ENCODE peak calls at places on chromosomes 16 and 17, in nine cellular contexts. T is dorsolateral prefrontal cortex; C is lung; S is choroid plexus epithelial cell; N is T-helper 17 cell; X is CD8-positive, alpha-beta memory T cell; H is testis; E is mucosa of gallbladder; Z is NCI-H1105. G is an unnamed sample.

GRCh38 chr16:27461483-27462171 is 59.7 kb downstream of the IL21R start:
- DNase-seq in Z (no peak), S (peak; percentile 58), H (no peak), N (no peak), T (no peak), E (no peak), X (no peak), C (no peak), G (no peak)

GRCh38 chr16:67800252-67801046 is 5.9 kb downstream of the RANBP10 start:
- DNase-seq in H (no peak), Z (no peak), C (no peak), X (no peak), N (no peak), T (no peak), E (no peak), S (no peak), G (no peak)

GRCh38 chr17:3695129-3695722 is 729 bp downstream of the P2RX5 start:
- DNase-seq in T (no peak), E (no peak), X (no peak), Z (no peak), H (no peak), C (no peak), S (no peak), N (no peak), G (no peak)

GRCh38 chr17:41618341-41619161 is 5.8 kb downstream of the KRT17 start:
- DNase-seq in N (no peak), H (no peak), C (no peak), E (no peak), Z (no peak), X (no peak), S (no peak), T (no peak), G (no peak)

GRCh38 chr16:10370096-10370726 is 15.7 kb upstream of the ATF7IP2 start:
- DNase-seq in X (no peak), Z (no peak), N (no peak), T (no peak), E (no peak), S (no peak), C (no peak), H (no peak), G (no peak)

GRCh38 chr16:88456356-88457292 is 3.5 kb downstream of the ZFPM1 start:
- DNase-seq in E (no peak), C (no peak), Z (no peak), H (no peak), S (no peak), X (no peak), N (no peak), T (no peak), G (no peak)

GRCh38 chr17:71145486-71145885 is 975.3 kb upstream of the SOX9 start:
- DNase-seq in Z (no peak), T (no peak), S (no peak), E (no peak), C (no peak), N (no peak), X (no peak), H (no peak), G (no peak)

GRCh38 chr16:17229766-17230165 is 241.0 kb downstream of the XYLT1 start:
- DNase-seq in S (no peak), T (no peak), N (no peak), X (no peak), H (no peak), Z (no peak), C (no peak), E (no peak), G (no peak)

GRCh38 chr16:4272114-4272954 is 489 bp downstream of the TFAP4 start:
- DNase-seq in T (peak; percentile 63), H (peak; percentile 59), X (peak; percentile 61), N (peak; percentile 32), Z (no peak), E (peak; percentile 42), S (peak; percentile 38), C (peak; percentile 54), G (peak; percentile 48)

GRCh38 chr16:15604460-15605390 is 38.2 kb downstream of the MARF1 start:
- DNase-seq in H (no peak), S (no peak), C (no peak), T (peak; percentile 63), X (no peak), Z (no peak), N (no peak), E (no peak), G (no peak)

GRCh38 chr17:81924557-81925532 is 2.7 kb downstream of the MAFG start:
- DNase-seq in T (no peak), Z (no peak), C (no peak), X (no peak), H (no peak), S (no peak), N (no peak), E (no peak), G (peak; percentile 26)

GRCh38 chr17:64103751-64104364 is 26.1 kb downstream of the ERN1 start:
- DNase-seq in H (no peak), Z (no peak), E (no peak), T (no peak), N (no peak), X (no peak), C (no peak), S (peak; percentile 20), G (no peak)

GRCh38 chr16:72471317-72471716 is 299.4 kb upstream of the PMFBP1 start:
- DNase-seq in N (no peak), H (no peak), E (no peak), T (no peak), Z (no peak), C (no peak), S (no peak), X (no peak), G (no peak)

GRCh38 chr17:1196946-1197345 is 17.2 kb upstream of the ABR start:
- DNase-seq in H (no peak), T (no peak), S (no peak), Z (no peak), E (no peak), N (no peak), C (no peak), X (no peak), G (no peak)

GRCh38 chr16:1938910-1939309 is 4.1 kb downstream of the MSRB1 start:
- DNase-seq in N (no peak), T (no peak), C (no peak), Z (no peak), S (no peak), H (no peak), E (no peak), X (no peak), G (no peak)

GRCh38 chr17:36942631-36943125 is 5.4 kb downstream of the LHX1 start:
- DNase-seq in Z (no peak), E (no peak), C (no peak), N (no peak), S (no peak), X (no peak), T (no peak), H (no peak), G (no peak)

GRCh38 chr17:74738051-74738996 is 1.3 kb downstream of the RAB37 start:
- DNase-seq in X (peak; percentile 79), T (no peak), C (no peak), N (peak; percentile 46), Z (no peak), E (no peak), H (no peak), S (no peak), G (no peak)

GRCh38 chr16:73000020-73000906 is 47.7 kb downstream of the ZFHX3 start:
- DNase-seq in Z (no peak), E (no peak), X (no peak), H (peak; percentile 66), T (peak; percentile 49), N (no peak), C (peak; percentile 48), S (no peak), G (peak; percentile 39)

GRCh38 chr16:57089406-57089805 is 3.0 kb upstream of the CPNE2 start:
- DNase-seq in X (no peak), H (no peak), N (no peak), C (no peak), E (no peak), T (no peak), Z (peak; percentile 4), S (no peak), G (peak; percentile 74)

G was measured in thyroid gland.